ENCODE peak calls at places on chromosomes 3 and 15, in six cellular contexts. H, V, Y, J, I and C are unnamed samples.

GRCh38 chr3:45986303-45986982 is 9.2 kb downstream of the FYCO1 start:
- DNase-seq in H (peak; percentile 93), V (no peak), Y (peak; percentile 69), J (peak; percentile 60), I (peak; percentile 64), C (peak; percentile 93)

GRCh38 chr15:37921527-37922385 is 12.7 kb upstream of the TMCO5A start:
- DNase-seq in H (peak; percentile 58), V (no peak), Y (peak; percentile 13), J (peak; percentile 59), I (no peak), C (no peak)

GRCh38 chr3:107992976-107993684 is 97.7 kb downstream of the CD47 start:
- DNase-seq in H (peak; percentile 94), V (no peak), Y (peak; percentile 35), J (peak; percentile 79), I (peak; percentile 68), C (peak; percentile 82)

GRCh38 chr15:85854345-85855097 is 59.8 kb upstream of the KLHL25 start:
- DNase-seq in H (peak; percentile 79), V (peak; percentile 36), Y (peak; percentile 75), J (peak; percentile 49), I (no peak), C (peak; percentile 91)

GRCh38 chr3:169954142-169954756 is 12.4 kb upstream of the SEC62 start:
- DNase-seq in H (no peak), V (no peak), Y (no peak), J (no peak), I (no peak), C (no peak)

GRCh38 chr3:49900491-49901153 is 3.1 kb downstream of the MST1R start:
- DNase-seq in H (peak; percentile 99), V (no peak), Y (peak; percentile 73), J (peak; percentile 99), I (peak; percentile 91), C (peak; percentile 99)

GRCh38 chr15:34709866-34710265 is 44.9 kb downstream of the GJD2 start:
- DNase-seq in H (peak; percentile 77), V (no peak), Y (no peak), J (no peak), I (no peak), C (no peak)

GRCh38 chr3:194503101-194503531 is 16.3 kb upstream of the ATP13A3 start:
- DNase-seq in H (peak; percentile 28), V (no peak), Y (no peak), J (no peak), I (no peak), C (peak; percentile 44)

GRCh38 chr3:10548997-10549396 is 43.6 kb upstream of the ATP2B2 start:
- DNase-seq in H (peak; percentile 64), V (no peak), Y (no peak), J (peak; percentile 46), I (peak; percentile 20), C (no peak)

GRCh38 chr3:10547413-10547812 is 42.0 kb upstream of the ATP2B2 start:
- DNase-seq in H (no peak), V (no peak), Y (no peak), J (no peak), I (no peak), C (no peak)

GRCh38 chr3:158264894-158265293 is 155.0 kb downstream of the RSRC1 start:
- DNase-seq in H (no peak), V (no peak), Y (no peak), J (no peak), I (no peak), C (no peak)
- H3K9me3 ChIP-seq in H (peaks cover 16% of the 10 kb centered on the region), V (no peaks in the 10 kb centered on the region), Y (peaks cover 21% of the 10 kb centered on the region), J (peaks cover 11% of the 10 kb centered on the region), I (peaks cover 31% of the 10 kb centered on the region), C (peaks cover 7% of the 10 kb centered on the region)

DNA sequence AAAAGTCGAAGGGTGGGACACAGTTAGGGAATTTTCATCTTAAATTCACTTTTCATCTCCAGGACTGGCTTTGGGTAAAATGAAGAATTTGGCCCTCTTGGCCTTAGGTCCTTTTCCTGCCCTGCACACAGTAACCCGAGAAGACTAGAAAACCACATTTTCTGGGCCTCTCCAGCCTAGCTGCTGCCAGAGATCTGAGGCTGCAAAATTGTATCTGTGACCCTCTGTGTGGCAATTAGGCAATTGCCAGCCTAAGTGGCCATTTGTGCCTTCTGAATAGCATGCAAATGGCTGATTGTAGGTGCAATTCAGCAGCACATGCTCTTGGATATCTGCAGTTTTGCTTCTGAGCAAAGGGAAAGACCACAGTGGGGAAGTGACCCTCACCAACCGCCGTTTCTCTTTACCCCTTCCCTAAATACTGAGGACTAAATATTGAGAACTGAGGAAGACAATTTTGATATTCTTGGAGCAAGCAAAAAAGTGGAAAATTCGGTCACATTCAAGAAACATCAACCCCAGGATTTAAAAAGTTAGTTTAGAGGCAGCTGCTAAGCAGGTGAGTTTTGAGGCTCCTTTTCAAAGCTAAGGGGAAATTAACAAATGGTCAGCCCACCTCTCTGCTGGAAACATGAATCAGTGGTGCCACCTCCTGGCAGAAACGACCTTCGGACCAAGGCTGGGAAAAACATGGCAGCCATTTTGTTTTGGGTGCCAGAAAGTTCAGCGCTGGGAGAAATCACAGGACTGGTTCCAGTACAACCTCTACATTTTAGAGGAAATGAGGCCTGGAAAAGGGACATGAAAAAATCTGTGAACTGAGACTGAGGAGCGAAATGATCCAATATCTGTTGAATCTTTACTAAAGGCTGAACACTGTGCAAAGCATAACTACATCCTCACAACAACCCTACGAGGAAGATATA is 56.6 kb upstream of the PRTG start:
- DNase-seq in H (peak; percentile 43), V (peak; percentile 14), Y (peak; percentile 78), J (no peak), I (peak; percentile 70), C (peak; percentile 83)
- TF ChIP-seq CTCF in H (peak; percentile 73), V (no peak), Y (peak; percentile 83), J (peak; percentile 52), I (peak; percentile 53), C (peak; percentile 80)

DNA sequence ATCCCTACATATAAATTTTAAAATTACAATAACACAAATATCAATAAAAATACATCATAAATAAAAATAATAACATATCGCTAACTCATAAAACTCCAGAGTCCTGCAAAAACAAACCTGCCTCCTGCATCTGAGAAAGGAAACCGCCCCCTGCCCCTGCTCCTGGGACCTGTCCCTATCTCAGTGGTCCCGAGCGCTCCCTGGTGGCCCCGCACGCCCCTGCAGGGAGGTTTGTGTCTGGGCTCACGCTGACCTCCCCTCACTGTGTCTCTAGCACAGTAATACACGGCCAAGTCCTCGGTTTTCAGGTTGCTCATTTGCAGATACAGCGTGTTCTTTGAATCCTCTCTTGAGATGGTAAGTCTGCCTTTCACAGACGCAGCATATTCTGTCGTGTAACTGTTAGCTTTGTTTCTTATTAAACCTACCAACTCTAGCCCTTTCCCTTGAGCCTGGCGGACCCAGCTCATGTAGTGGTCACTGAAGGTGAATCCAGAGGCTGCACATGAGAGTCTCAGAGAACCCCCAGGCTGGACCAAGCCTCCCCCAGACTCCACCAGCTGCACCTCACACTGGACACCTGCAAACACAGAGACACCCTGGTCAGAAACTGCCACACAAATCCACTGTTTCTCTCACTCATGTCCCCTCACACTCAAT is 554.1 kb downstream of the GOLGA6L6 start:
- DNase-seq in H (peak; percentile 37), V (no peak), Y (no peak), J (no peak), I (no peak), C (peak; percentile 23)
- H3K9me3 ChIP-seq in H (peaks cover 7% of the 10 kb centered on the region), V (no peaks in the 10 kb centered on the region), Y (no peaks in the 10 kb centered on the region), J (peaks cover 20% of the 10 kb centered on the region), I (no peaks in the 10 kb centered on the region), C (peaks cover 3% of the 10 kb centered on the region)

GRCh38 chr3:188320757-188321156 is 166.8 kb downstream of the LPP start:
- DNase-seq in H (peak; percentile 47), V (no peak), Y (no peak), J (peak; percentile 73), I (no peak), C (peak; percentile 57)
- TF ChIP-seq CTCF in H (peak; percentile 32), V (no peak), Y (no peak), J (no peak), I (no peak), C (peak; percentile 44)

GRCh38 chr15:25051399-25052154 is 96.8 kb downstream of the SNRPN start:
- DNase-seq in H (no peak), V (no peak), Y (no peak), J (no peak), I (peak; percentile 43), C (peak; percentile 52)
- H3K9me3 ChIP-seq in H (peaks cover 63% of the 10 kb centered on the region), V (peaks cover 19% of the 10 kb centered on the region), Y (peaks cover 66% of the 10 kb centered on the region), J (peaks cover 86% of the 10 kb centered on the region), I (peaks cover 92% of the 10 kb centered on the region), C (peaks cover 76% of the 10 kb centered on the region)

GRCh38 chr3:179418610-179419009 is 32.7 kb downstream of the GNB4 start:
- DNase-seq in H (no peak), V (no peak), Y (no peak), J (no peak), I (no peak), C (no peak)
- TF ChIP-seq CTCF in H (no peak), V (no peak), Y (no peak), J (no peak), I (no peak), C (no peak)

GRCh38 chr3:29585368-29585767 is 304.5 kb downstream of the RBMS3 start:
- DNase-seq in H (no peak), V (no peak), Y (no peak), J (peak; percentile 7), I (no peak), C (no peak)

GRCh38 chr3:29581311-29581710 is 300.4 kb downstream of the RBMS3 start:
- DNase-seq in H (peak; percentile 46), V (no peak), Y (no peak), J (no peak), I (no peak), C (no peak)

GRCh38 chr3:29587340-29587739 is 306.5 kb downstream of the RBMS3 start:
- DNase-seq in H (no peak), V (no peak), Y (no peak), J (no peak), I (no peak), C (no peak)

GRCh38 chr3:29582310-29582709 is 301.4 kb downstream of the RBMS3 start:
- DNase-seq in H (no peak), V (no peak), Y (no peak), J (no peak), I (no peak), C (no peak)

DNA sequence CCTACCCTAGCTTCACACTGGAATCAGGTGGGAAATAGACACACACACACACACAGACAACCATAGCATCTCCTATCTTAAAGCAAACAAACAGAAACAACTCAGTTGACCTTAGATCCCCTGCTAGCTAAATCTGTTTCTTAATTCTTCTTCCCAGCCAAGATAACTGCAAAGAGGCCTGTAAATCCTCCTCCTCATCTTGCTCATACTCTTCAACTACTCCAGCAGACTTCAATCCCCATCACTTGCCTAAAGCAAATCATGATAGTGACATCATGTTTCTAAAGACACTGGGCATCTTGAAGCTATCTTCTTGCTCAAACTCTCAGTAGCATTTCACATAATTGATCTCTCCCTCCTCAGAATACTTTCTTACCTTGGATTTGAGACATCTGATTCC is 303.0 kb downstream of the RBMS3 start:
- DNase-seq in H (no peak), V (no peak), Y (no peak), J (no peak), I (no peak), C (no peak)
- H3K9me3 ChIP-seq in H (no peaks in the 10 kb centered on the region), V (no peaks in the 10 kb centered on the region), Y (no peaks in the 10 kb centered on the region), J (no peaks in the 10 kb centered on the region), I (no peaks in the 10 kb centered on the region), C (no peaks in the 10 kb centered on the region)

DNA sequence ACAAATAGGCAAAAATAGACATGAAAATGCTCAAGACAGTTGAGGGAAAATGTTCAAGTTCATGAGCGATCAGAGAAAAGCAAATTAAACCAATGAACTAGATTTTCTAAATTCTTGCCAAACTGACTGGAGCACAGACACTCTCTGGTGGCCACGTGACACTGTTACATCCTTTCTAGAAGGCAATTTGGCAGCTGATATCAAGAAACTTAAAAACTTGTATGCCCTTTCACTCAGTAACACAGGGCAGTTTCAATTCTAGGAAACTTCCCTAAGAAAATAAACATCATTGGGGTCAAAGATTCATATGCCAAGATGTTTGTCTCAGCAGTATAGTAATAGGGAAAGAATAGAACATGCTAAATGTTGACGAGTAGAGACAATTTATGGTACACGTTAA is 52.2 kb downstream of the ABHD5 start:
- DNase-seq in H (no peak), V (no peak), Y (no peak), J (no peak), I (no peak), C (peak; percentile 72)
- TF ChIP-seq CTCF in H (peak; percentile 50), V (no peak), Y (peak; percentile 22), J (peak; percentile 17), I (no peak), C (peak; percentile 39)